ENCODE peak calls at places on chromosomes 11 and 22, in seven cellular contexts. F is fibroblast of the aortic adventitia, U is thyroid gland, T is HFF-Myc, V is cardiac muscle cell, J is tibial nerve, P is AG09309. N is an unnamed sample.

GRCh38 chr11:88266919-88267318 is 70.6 kb downstream of the CTSC start:
- DNase-seq in F (no peak), U (no peak), T (no peak), V (no peak), J (no peak), P (no peak), N (peak)

GRCh38 chr22:35560824-35561223 is 20.2 kb downstream of the RASD2 start:
- DNase-seq in F (no peak), U (no peak), T (no peak), V (no peak), J (no peak), P (no peak), N (no peak)

GRCh38 chr11:118610773-118611432 is 3.5 kb downstream of the PHLDB1 start:
- DNase-seq in F (peak), U (peak), T (no peak), V (peak), J (peak), P (no peak), N (peak)

GRCh38 chr11:43942651-43943356 is 367 bp downstream of the C11orf96 start:
- DNase-seq in F (no peak), U (no peak), T (no peak), V (peak), J (no peak), P (no peak), N (no peak)

GRCh38 chr11:63916837-63917684 is at the start of gene RCOR2:
- DNase-seq in F (peak), U (peak), T (no peak), V (peak), J (peak), P (no peak), N (peak)

GRCh38 chr11:6612008-6612815 is at the start of gene TAF10:
- DNase-seq in F (peak), U (peak), T (peak), V (peak), J (peak), P (peak), N (peak)

GRCh38 chr22:40348025-40348658 is 1.8 kb downstream of the ADSL start:
- DNase-seq in F (peak), U (peak), T (no peak), V (peak), J (peak), P (no peak), N (peak)

GRCh38 chr11:8812438-8812837 is 98.6 kb upstream of the AKIP1 start:
- DNase-seq in F (peak), U (peak), T (no peak), V (peak), J (peak), P (no peak), N (no peak)

GRCh38 chr11:71248656-71249055 is 3.7 kb downstream of the SHANK2 start:
- DNase-seq in F (no peak), U (peak), T (no peak), V (no peak), J (no peak), P (no peak), N (no peak)

GRCh38 chr22:42553475-42554361 is at the start of gene SERHL2:
- DNase-seq in F (peak), U (peak), T (peak), V (peak), J (peak), P (peak), N (peak)

GRCh38 chr11:34052036-34052607 is 591 bp downstream of the CAPRIN1 start:
- DNase-seq in F (peak), U (peak), T (no peak), V (peak), J (peak), P (peak), N (peak)

GRCh38 chr11:117146521-117146920 is 2.4 kb downstream of the PAFAH1B2 start:
- DNase-seq in F (peak), U (no peak), T (no peak), V (peak), J (no peak), P (no peak), N (no peak)

GRCh38 chr22:24942301-24942700 is 4.2 kb downstream of the LHFPL7 start:
- DNase-seq in F (no peak), U (peak), T (no peak), V (no peak), J (no peak), P (no peak), N (no peak)

DNA sequence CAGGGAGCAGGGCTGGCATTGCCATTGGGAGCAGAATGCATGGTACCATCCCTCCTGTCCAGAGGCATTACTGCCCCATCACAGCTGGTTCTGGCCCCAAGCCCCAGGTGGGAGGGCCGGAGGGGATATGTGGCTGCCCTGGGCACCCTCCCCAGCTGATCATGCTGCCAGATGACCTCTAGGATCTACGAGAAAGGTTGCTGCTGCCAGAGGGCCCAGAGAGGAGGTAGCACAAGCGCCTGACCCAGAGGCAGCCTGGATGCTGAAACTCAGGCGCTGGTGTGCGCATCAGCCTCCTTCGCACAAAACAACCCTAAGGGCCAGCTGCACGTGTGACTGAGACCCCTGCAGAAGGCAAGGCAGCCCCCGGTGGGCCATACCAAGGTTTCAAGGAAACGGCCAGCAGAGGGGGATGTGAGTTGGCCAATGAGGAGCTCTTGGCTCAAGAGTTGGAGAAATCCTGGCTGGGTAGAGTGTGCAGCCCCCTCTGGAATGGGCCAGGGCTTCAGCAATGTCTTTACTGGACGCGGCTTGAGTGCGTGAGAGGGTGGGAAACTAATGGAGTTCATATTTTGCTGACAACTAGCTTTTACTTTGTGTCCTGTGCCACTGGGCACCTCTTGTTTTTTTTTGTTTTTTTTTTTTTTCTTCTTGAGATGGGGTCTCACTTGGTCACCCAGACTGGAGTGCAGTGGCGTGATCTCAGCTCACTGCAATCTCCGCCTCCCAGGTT is 88.3 kb upstream of the PARVA start:
- DNase-seq in F (no peak), U (no peak), T (no peak), V (no peak), J (no peak), P (no peak), N (no peak)
- TF ChIP-seq CTCF in F (no peak), U (no peak), T (no peak), V (no peak), J (no peak), P (no peak), N (no peak)

GRCh38 chr11:35143509-35144102 is 4.6 kb downstream of the CD44 start:
- DNase-seq in F (no peak), U (no peak), T (no peak), V (no peak), J (no peak), P (no peak), N (no peak)

GRCh38 chr11:35142481-35143207 is 3.7 kb downstream of the CD44 start:
- DNase-seq in F (peak), U (peak), T (no peak), V (peak), J (no peak), P (no peak), N (no peak)

GRCh38 chr11:35139883-35140282 is 912 bp downstream of the CD44 start:
- DNase-seq in F (peak), U (peak), T (no peak), V (no peak), J (no peak), P (no peak), N (no peak)

GRCh38 chr11:35141034-35141433 is 2.1 kb downstream of the CD44 start:
- DNase-seq in F (no peak), U (no peak), T (no peak), V (no peak), J (no peak), P (no peak), N (no peak)

GRCh38 chr11:35141538-35141937 is 2.6 kb downstream of the CD44 start:
- DNase-seq in F (no peak), U (peak), T (no peak), V (no peak), J (peak), P (no peak), N (no peak)
- H3K4me3 ChIP-seq in F (peak), U (no peak), T (peak), V (no peak), J (peak), P (peak), N (peak)

DNA sequence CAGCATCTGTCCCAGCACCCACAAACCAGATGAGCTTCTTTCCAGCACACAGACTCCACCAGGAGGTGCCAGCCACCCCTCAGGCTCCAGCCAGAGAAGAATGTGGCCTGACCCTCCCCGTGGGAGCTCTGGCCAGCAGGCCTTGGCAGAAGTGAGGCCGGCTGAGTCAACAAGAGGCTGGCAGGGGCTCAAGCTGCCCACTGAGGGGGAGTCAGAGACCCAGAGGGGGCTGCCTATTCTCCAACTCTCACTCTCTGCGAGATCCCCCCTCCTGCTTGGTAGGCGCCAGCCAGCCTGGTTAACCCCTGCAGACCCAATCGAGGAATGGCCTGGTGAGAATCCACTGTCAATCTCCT is 10.6 kb upstream of the CDC42EP1 start:
- DNase-seq in F (peak), U (peak), T (no peak), V (peak), J (no peak), P (no peak), N (no peak)
- TF ChIP-seq CTCF in F (peak), U (peak), T (peak), V (peak), J (peak), P (peak), N (no peak)

GRCh38 chr22:23403152-23403719 is 176.9 kb downstream of the IGLL1 start:
- DNase-seq in F (no peak), U (no peak), T (no peak), V (no peak), J (no peak), P (no peak), N (no peak)
- H3K4me3 ChIP-seq in F (no peak), U (no peak), T (no peak), V (peak), J (peak), P (no peak), N (no peak)

DNA sequence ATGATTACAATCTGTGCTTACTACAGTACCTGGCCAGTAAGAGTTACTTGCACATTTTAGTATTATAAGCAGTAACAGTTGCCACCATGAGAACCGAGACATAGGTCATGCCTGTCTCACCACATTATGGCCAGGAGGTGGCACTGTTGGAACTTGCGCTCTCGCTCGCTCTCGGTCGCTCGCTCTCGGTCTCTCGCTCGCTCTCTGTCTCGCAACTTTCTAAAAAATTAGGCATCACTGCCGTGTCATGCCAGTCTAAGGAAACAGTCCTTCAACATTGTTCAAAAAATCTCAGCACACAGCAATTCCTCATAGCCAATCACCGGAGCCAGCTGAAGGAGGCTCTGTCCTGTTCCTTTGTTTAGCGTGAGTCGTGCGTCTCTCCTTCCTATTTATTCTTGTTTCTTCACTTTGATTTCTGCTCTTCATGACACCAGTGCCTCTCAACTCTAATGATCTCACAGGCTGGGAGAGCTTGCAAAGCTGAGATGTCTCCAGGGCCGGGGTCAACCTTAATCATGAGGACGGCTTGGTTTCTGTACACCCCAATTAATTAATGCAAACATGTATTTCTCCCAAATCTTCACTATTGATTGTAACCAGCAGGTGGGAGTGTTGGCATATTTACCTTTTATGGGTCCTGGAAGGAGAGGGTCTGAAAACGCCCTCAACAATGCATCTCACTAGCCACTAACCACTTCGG is 6.3 kb upstream of the ADAMTS8 start:
- DNase-seq in F (peak), U (peak), T (peak), V (peak), J (peak), P (no peak), N (peak)
- TF ChIP-seq CTCF in F (peak), U (peak), T (peak), V (peak), J (peak), P (peak), N (peak)

GRCh38 chr11:79940976-79941735 is 500.3 kb upstream of the TENM4 start:
- DNase-seq in F (peak), U (no peak), T (no peak), V (no peak), J (no peak), P (no peak), N (no peak)
- H3K4me3 ChIP-seq in F (no peak), U (no peak), T (no peak), V (no peak), J (no peak), P (no peak), N (no peak)

GRCh38 chr11:95739526-95739925 is 50.1 kb downstream of the FAM76B start:
- DNase-seq in F (no peak), U (no peak), T (no peak), V (no peak), J (no peak), P (no peak), N (no peak)

GRCh38 chr11:95734009-95734572 is 55.5 kb downstream of the FAM76B start:
- DNase-seq in F (no peak), U (no peak), T (no peak), V (no peak), J (no peak), P (no peak), N (no peak)

GRCh38 chr11:95736268-95737208 is 53.0 kb downstream of the FAM76B start:
- DNase-seq in F (peak), U (peak), T (no peak), V (peak), J (no peak), P (no peak), N (no peak)

GRCh38 chr11:95739108-95739507 is 50.5 kb downstream of the FAM76B start:
- DNase-seq in F (no peak), U (no peak), T (no peak), V (no peak), J (no peak), P (no peak), N (no peak)
- TF ChIP-seq CTCF in F (peak), U (no peak), T (peak), V (no peak), J (no peak), P (no peak), N (peak)

GRCh38 chr11:95794086-95794485 is 3.8 kb downstream of the CEP57 start:
- DNase-seq in F (no peak), U (no peak), T (no peak), V (no peak), J (no peak), P (no peak), N (no peak)
- H3K4me3 ChIP-seq in F (no peak), U (no peak), T (no peak), V (no peak), J (no peak), P (no peak), N (no peak)